ENCODE peak calls at places on chromosomes 4 and X, in five cellular contexts. R, I, A, F and Q are unnamed samples. For H3K4me1, the result is how much of the 10 kb centered on the place peaks cover.

GRCh38 chr4:83535520-83535944 is 376 bp upstream of the GPAT3 start:
- DNase-seq in R (peak), I (peak), A (no peak), F (peak), Q (peak)

GRCh38 chrX:132490086-132490419 is 1.2 kb upstream of the MBNL3 start:
- DNase-seq in R (no peak), I (no peak), A (no peak), F (no peak), Q (no peak)

GRCh38 chrX:124035657-124036056 is 74.2 kb downstream of the STAG2 start:
- DNase-seq in R (no peak), I (no peak), A (no peak), F (no peak), Q (no peak)

GRCh38 chr4:149997881-149998421 is 80.3 kb upstream of the DCLK2 start:
- DNase-seq in R (no peak), I (no peak), A (peak), F (no peak), Q (no peak)

GRCh38 chrX:24207826-24208225 is 58.3 kb downstream of the ZFX start:
- DNase-seq in R (no peak), I (no peak), A (no peak), F (no peak), Q (no peak)

GRCh38 chr4:55365347-55365728 is 19.3 kb downstream of the SRD5A3 start:
- DNase-seq in R (no peak), I (no peak), A (no peak), F (no peak), Q (no peak)

GRCh38 chr4:145843148-145843547 is 95.5 kb downstream of the ZNF827 start:
- DNase-seq in R (no peak), I (no peak), A (no peak), F (no peak), Q (no peak)

GRCh38 chrX:77442728-77443127 is 4.5 kb upstream of the FGF16 start:
- DNase-seq in R (no peak), I (no peak), A (no peak), F (no peak), Q (no peak)

GRCh38 chr4:56907009-56907408 is 691 bp upstream of the REST start:
- DNase-seq in R (no peak), I (peak), A (no peak), F (no peak), Q (peak)

GRCh38 chr4:72283357-72283756 is 251.6 kb downstream of the NPFFR2 start:
- DNase-seq in R (no peak), I (peak), A (no peak), F (no peak), Q (no peak)

GRCh38 chr4:185179488-185179887 is 24.3 kb downstream of the CFAP97 start:
- DNase-seq in R (no peak), I (no peak), A (no peak), F (no peak), Q (no peak)

GRCh38 chr4:46937493-46937892 is 28.4 kb upstream of the COX7B2 start:
- DNase-seq in R (no peak), I (peak), A (no peak), F (no peak), Q (no peak)

GRCh38 chr4:147693202-147693601 is 9.2 kb upstream of the PRMT9 start:
- DNase-seq in R (no peak), I (no peak), A (no peak), F (no peak), Q (no peak)

GRCh38 chr4:84515075-84515474 is 16.0 kb upstream of the NKX6-1 start:
- DNase-seq in R (no peak), I (no peak), A (no peak), F (no peak), Q (no peak)

GRCh38 chr4:114780205-114780604 is 181.6 kb downstream of the UGT8 start:
- DNase-seq in R (no peak), I (peak), A (no peak), F (no peak), Q (no peak)

GRCh38 chrX:135973025-135973547 is 702 bp downstream of the MMGT1 start:
- DNase-seq in R (no peak), I (peak), A (no peak), F (peak), Q (no peak)

GRCh38 chrX:117147249-117147648 is 684.5 kb upstream of the CT83 start:
- DNase-seq in R (no peak), I (no peak), A (no peak), F (no peak), Q (no peak)

GRCh38 chr4:3401436-3402171 is 40.2 kb upstream of the HGFAC start:
- DNase-seq in R (no peak), I (no peak), A (no peak), F (no peak), Q (peak)

GRCh38 chrX:46477435-46477834 is 67.8 kb downstream of the ZNF674 start:
- DNase-seq in R (no peak), I (no peak), A (no peak), F (no peak), Q (no peak)
- TF ChIP-seq POLR2AphosphoS5 in R (no peak), I (no peak), A (no peak), F (no peak), Q (no peak)

DNA sequence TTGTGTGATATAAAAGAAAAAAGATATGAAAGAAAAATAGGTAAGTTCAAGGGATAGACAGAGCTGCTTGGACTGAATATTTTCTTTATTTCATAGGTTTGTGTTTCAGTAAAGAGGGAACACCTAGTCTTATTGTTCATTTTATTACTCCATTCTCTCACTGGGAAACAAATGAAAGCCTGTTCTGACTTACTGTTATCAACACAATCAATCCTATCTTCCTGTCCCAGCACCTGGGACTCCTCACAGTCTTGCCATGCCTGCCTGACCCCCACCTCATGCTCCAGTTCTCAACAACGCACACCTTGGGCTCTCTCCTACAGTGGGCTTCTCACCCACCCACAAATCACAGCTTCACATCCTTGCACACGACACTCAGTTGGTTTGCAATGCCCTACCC is 189.5 kb downstream of the PRDM5 start:
- DNase-seq in R (no peak), I (no peak), A (no peak), F (no peak), Q (no peak)
- H3K4me1 ChIP-seq in R (under half), I (under half), A (under half), F (under half), Q (under half)

GRCh38 chr4:174650711-174651355 is 128.5 kb upstream of the HPGD start:
- DNase-seq in R (no peak), I (no peak), A (no peak), F (no peak), Q (no peak)
- TF ChIP-seq POLR2AphosphoS5 in R (no peak), I (no peak), A (no peak), F (no peak), Q (no peak)

GRCh38 chr4:86453044-86453501 is 93.2 kb upstream of the MAPK10 start:
- DNase-seq in R (no peak), I (no peak), A (no peak), F (no peak), Q (no peak)
- H3K4me1 ChIP-seq in R (under half), I (under half), A (under half), F (under half), Q (under half)

DNA sequence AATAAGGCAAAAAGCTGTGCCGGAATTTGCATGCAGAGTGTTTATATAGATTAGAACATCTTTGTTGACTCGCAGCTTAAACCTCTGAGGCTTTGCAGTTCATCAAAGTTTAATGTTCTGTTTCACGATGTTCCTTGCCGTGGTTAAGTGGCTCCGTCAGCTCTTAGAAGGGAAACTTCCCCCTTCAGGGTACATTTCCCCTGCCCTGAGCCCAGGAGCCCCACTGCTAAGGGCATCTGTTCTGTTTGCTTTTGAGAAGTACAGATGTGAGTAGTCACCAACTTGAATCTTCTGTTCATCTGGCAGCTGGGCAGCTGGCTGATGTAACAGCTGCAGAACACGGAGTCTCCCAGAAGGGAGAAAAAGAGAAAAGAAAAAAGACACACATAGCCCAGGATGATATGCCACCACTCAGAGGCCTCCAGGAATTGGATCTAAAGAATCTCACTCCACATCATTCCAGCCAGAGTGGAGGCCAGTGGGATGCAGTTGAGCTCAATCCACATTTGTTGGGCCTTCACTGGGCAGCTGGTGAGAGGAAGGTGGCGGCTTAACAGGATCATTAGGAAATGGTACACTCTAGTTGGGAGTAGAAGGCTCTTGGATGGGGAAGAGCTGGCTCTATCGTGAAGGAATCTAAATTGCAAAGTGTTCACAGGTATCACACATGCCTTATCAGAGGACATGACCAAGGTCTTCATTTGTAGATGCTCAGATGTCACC is 178.7 kb upstream of the RBPJ start:
- DNase-seq in R (peak), I (no peak), A (no peak), F (peak), Q (no peak)
- TF ChIP-seq POLR2AphosphoS5 in R (peak), I (no peak), A (no peak), F (peak), Q (no peak)

GRCh38 chr4:1799997-1800375 is 6.9 kb downstream of the FGFR3 start:
- DNase-seq in R (no peak), I (no peak), A (no peak), F (no peak), Q (no peak)

GRCh38 chr4:1801286-1801958 is 8.3 kb downstream of the FGFR3 start:
- DNase-seq in R (no peak), I (no peak), A (no peak), F (no peak), Q (no peak)

GRCh38 chr4:1802151-1802715 is 9.1 kb downstream of the FGFR3 start:
- DNase-seq in R (no peak), I (no peak), A (no peak), F (no peak), Q (no peak)

GRCh38 chr4:1799364-1799996 is 6.4 kb downstream of the FGFR3 start:
- DNase-seq in R (no peak), I (no peak), A (no peak), F (no peak), Q (no peak)

GRCh38 chr4:1800805-1801204 is 7.7 kb downstream of the FGFR3 start:
- DNase-seq in R (no peak), I (no peak), A (no peak), F (no peak), Q (no peak)
- H3K4me1 ChIP-seq in R (under half), I (under half), A (under half), F (under half), Q (under half)

GRCh38 chr4:119731778-119732177 is 103.2 kb upstream of the PDE5A start:
- DNase-seq in R (no peak), I (no peak), A (no peak), F (no peak), Q (no peak)

GRCh38 chr4:119730644-119730995 is 102.0 kb upstream of the PDE5A start:
- DNase-seq in R (no peak), I (peak), A (no peak), F (no peak), Q (no peak)

GRCh38 chr4:119731146-119731742 is 102.6 kb upstream of the PDE5A start:
- DNase-seq in R (no peak), I (peak), A (no peak), F (no peak), Q (no peak)

GRCh38 chr4:119728692-119729593 is 100.3 kb upstream of the PDE5A start:
- DNase-seq in R (no peak), I (no peak), A (no peak), F (no peak), Q (no peak)

GRCh38 chr4:119729815-119730643 is 101.4 kb upstream of the PDE5A start:
- DNase-seq in R (peak), I (no peak), A (peak), F (no peak), Q (no peak)
- TF ChIP-seq POLR2AphosphoS5 in R (peak), I (no peak), A (no peak), F (peak), Q (no peak)

GRCh38 chr4:59339631-59340030 is 1860.5 kb upstream of the ADGRL3 start:
- DNase-seq in R (no peak), I (peak), A (no peak), F (no peak), Q (no peak)

GRCh38 chr4:59341506-59341905 is 1858.6 kb upstream of the ADGRL3 start:
- DNase-seq in R (no peak), I (no peak), A (no peak), F (no peak), Q (no peak)
- H3K4me1 ChIP-seq in R (under half), I (under half), A (under half), F (under half), Q (under half)

DNA sequence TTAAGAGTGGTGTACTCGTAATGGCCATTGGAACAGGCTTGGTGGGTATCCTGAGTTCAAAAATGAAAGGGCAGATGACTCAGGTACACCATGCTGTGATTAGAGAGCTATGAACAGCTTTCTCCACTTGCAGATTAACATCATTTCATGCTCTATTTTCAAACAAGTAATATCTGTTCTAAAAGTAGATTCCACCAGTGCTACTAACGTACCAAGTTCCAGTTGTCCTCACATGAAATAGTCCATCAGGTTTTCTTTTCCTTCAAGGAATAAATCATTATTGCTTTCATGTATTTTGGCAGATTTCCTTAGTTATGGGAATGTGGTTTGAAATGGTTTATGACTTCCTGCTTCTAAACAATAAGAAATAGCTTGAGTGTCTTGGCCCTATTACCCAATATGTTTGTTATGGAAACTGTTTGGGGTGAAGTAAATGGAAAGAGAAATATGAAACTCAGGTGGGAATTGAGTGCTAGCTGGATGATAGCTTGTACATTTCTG is 49.9 kb downstream of the PCDH7 start:
- DNase-seq in R (no peak), I (no peak), A (no peak), F (no peak), Q (no peak)
- TF ChIP-seq POLR2AphosphoS5 in R (no peak), I (no peak), A (no peak), F (no peak), Q (no peak)